ENCODE peak calls at places on chromosomes 16 and 17, in nine cellular contexts. Q is neural progenitor cell, S is HCT116, A is OCI-LY7, T is SK-N-SH, X is GM23338, H is PC-3, C is GM23248, F is hepatocyte. I is an unnamed sample.

GRCh38 chr17:58671969-58672368 is 19.9 kb downstream of the TEX14 start:
- DNase-seq in Q (peak), S (no peak), A (no peak), T (no peak), X (no peak), H (no peak), C (no peak), F (no peak), I (no peak)

GRCh38 chr16:1003551-1004347 is 22.2 kb downstream of the SOX8 start:
- DNase-seq in Q (no peak), S (no peak), A (no peak), T (no peak), X (no peak), H (no peak), C (peak), F (no peak), I (peak)

GRCh38 chr17:77146882-77147281 is 6.1 kb downstream of the SEC14L1 start:
- DNase-seq in Q (no peak), S (no peak), A (peak), T (no peak), X (peak), H (no peak), C (no peak), F (peak), I (peak)

GRCh38 chr17:144936-145670 is 7.7 kb downstream of the SCGB1C2 start:
- DNase-seq in Q (no peak), S (no peak), A (no peak), T (no peak), X (no peak), H (no peak), C (no peak), F (no peak), I (no peak)

GRCh38 chr16:11386054-11386680 is 40.9 kb downstream of the RMI2 start:
- DNase-seq in Q (no peak), S (no peak), A (no peak), T (no peak), X (no peak), H (no peak), C (no peak), F (no peak), I (no peak)

GRCh38 chr17:75366432-75366831 is 39.0 kb downstream of the GRB2 start:
- DNase-seq in Q (no peak), S (no peak), A (no peak), T (no peak), X (no peak), H (no peak), C (no peak), F (no peak), I (no peak)

GRCh38 chr17:77214743-77215142 is 74.0 kb downstream of the SEC14L1 start:
- DNase-seq in Q (peak), S (peak), A (peak), T (peak), X (peak), H (peak), C (peak), F (peak), I (no peak)

GRCh38 chr17:76088868-76089576 is 10.0 kb downstream of the ZACN start:
- DNase-seq in Q (no peak), S (no peak), A (no peak), T (peak), X (no peak), H (no peak), C (no peak), F (no peak), I (no peak)

GRCh38 chr16:69861276-69862030 is 89.7 kb upstream of the CLEC18A start:
- DNase-seq in Q (no peak), S (no peak), A (no peak), T (no peak), X (no peak), H (no peak), C (peak), F (peak), I (no peak)

GRCh38 chr17:75832164-75832651 is 12.0 kb downstream of the UNC13D start:
- DNase-seq in Q (no peak), S (no peak), A (no peak), T (no peak), X (no peak), H (peak), C (peak), F (no peak), I (no peak)

DNA sequence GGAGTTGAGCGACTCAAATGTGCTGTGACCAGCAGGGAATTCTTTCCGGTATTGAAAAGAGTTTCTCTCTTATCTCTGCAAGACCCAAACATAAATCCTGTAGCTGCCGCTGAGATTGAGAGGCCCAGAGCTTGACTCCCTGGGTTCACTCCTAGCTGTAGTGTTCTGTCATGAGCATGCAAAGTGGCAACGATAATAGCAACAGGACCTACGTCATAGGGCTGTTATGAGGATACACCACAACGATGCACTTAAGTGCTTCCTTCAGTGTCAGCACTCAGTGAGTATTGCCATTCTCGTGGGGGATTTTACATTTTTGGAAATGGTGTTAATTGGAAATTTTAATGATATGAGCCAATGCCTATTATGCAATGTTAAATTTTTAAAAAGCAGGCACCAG is 199.8 kb downstream of the CYLD start:
- DNase-seq in Q (no peak), S (no peak), A (no peak), T (no peak), X (no peak), H (no peak), C (no peak), F (no peak), I (no peak)
- TF ChIP-seq EZH2phosphoT487 in Q (no peak), S (no peak), A (no peak), T (no peak), X (no peak), H (no peak), C (no peak), F (no peak), I (no peak)

DNA sequence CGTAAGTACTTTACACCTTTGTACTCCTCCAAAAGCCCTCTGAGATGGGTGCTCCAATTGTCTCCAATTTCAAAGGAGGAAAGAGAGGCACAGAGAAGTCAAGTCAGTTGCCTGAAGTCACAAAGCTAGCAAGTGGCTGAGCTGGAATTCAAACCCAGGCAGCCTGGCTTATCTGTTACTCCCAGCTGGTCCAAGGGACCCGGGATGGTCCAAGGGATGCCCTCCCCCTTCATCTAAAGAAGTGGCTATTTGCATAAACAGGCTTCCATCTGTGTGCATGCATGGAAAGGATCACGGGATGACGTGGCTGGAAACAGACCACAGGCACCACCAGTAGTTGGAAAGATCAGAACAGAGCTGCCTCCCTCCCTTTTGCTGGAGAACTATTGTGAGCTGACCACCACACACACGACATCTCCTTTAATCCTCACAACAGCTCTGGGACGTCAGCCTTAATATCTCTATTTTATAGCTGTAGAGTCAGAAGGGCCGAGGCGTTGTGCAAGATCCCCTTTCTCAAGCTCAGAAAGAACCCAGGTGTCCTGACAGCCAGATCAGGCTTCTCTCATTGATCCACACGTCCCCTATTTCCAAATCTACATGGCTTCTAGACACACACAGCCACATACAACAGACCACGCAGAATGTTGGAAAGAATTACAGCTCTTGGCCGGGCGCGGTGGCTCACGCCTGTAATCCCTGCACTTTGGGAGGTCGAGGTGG is 10.9 kb upstream of the COL1A1 start:
- DNase-seq in Q (no peak), S (no peak), A (no peak), T (peak), X (no peak), H (no peak), C (peak), F (peak), I (no peak)
- H2AFZ ChIP-seq in Q (no peak), S (no peak), A (no peak), T (no peak), X (peak), H (no peak), C (no peak), F (no peak), I (no peak)

GRCh38 chr17:80738987-80739730 is 194.5 kb downstream of the RPTOR start:
- DNase-seq in Q (no peak), S (no peak), A (no peak), T (no peak), X (no peak), H (no peak), C (no peak), F (no peak), I (no peak)
- H3K4me3 ChIP-seq in Q (no peak), S (no peak), A (peak), T (no peak), X (no peak), H (no peak), C (no peak), F (no peak), I (no peak)

GRCh38 chr16:30581462-30581861 is 4.0 kb downstream of the ZNF785 start:
- DNase-seq in Q (no peak), S (no peak), A (no peak), T (no peak), X (no peak), H (no peak), C (no peak), F (no peak), I (no peak)
- TF ChIP-seq EZH2phosphoT487 in Q (no peak), S (no peak), A (no peak), T (no peak), X (no peak), H (no peak), C (no peak), F (no peak), I (no peak)